ENCODE peak calls at places on chromosome 13, in four cellular contexts. P is K562, U is HCT116, T is SK-N-SH. E is an unnamed sample.

GRCh38 chr13:113448885-113449692 is 4.2 kb downstream of the ADPRHL1 start:
- DNase-seq in P (peak), U (peak), T (no peak), E (peak)

GRCh38 chr13:63208811-63209210 is 1793.2 kb upstream of the PCDH20 start:
- DNase-seq in P (no peak), T (no peak), U (no peak), E (no peak)

GRCh38 chr13:52644108-52644507 is 1.9 kb downstream of the HNRNPA1L2 start:
- DNase-seq in P (no peak), T (no peak), U (no peak), E (no peak)

GRCh38 chr13:110887242-110887954 is 27.5 kb downstream of the ANKRD10 start:
- DNase-seq in T (no peak), U (no peak), P (no peak), E (no peak)

GRCh38 chr13:110062777-110063442 is 244.0 kb downstream of the COL4A1 start:
- DNase-seq in U (no peak), T (no peak), P (no peak), E (no peak)

GRCh38 chr13:105069106-105069505 is 1466.4 kb downstream of the EFNB2 start:
- DNase-seq in T (no peak), U (no peak), P (no peak), E (no peak)

GRCh38 chr13:24512208-24513068 is at the start of gene PARP4:
- DNase-seq in U (peak), P (peak), T (peak), E (peak)

GRCh38 chr13:52599853-52600603 is 42.2 kb upstream of the HNRNPA1L2 start:
- DNase-seq in P (no peak), U (no peak), T (peak), E (no peak)

GRCh38 chr13:113924184-113924583 is 49.7 kb downstream of the C13orf46 start:
- DNase-seq in U (no peak), T (no peak), P (no peak), E (no peak)

GRCh38 chr13:39910833-39911232 is 255.4 kb downstream of the COG6 start:
- DNase-seq in T (no peak), U (no peak), P (no peak), E (no peak)

GRCh38 chr13:42119875-42120274 is 71.4 kb downstream of the DGKH start:
- DNase-seq in U (no peak), P (no peak), T (no peak), E (no peak)

GRCh38 chr13:75432811-75433244 is 49.1 kb downstream of the TBC1D4 start:
- DNase-seq in P (no peak), T (no peak), U (no peak), E (no peak)

GRCh38 chr13:34179481-34179880 is 361.5 kb downstream of the RFC3 start:
- DNase-seq in P (no peak), U (no peak), T (no peak), E (no peak)

GRCh38 chr13:98083507-98083906 is 59.4 kb upstream of the FARP1 start:
- DNase-seq in T (no peak), U (no peak), P (no peak), E (no peak)

GRCh38 chr13:111228262-111229144 is 91.9 kb upstream of the TEX29 start:
- DNase-seq in U (no peak), P (no peak), T (no peak), E (no peak)

GRCh38 chr13:28576037-28576436 is 81.1 kb upstream of the FLT1 start:
- DNase-seq in U (no peak), P (no peak), T (no peak), E (no peak)

GRCh38 chr13:112733112-112733511 is 43.3 kb downstream of the ATP11A start:
- DNase-seq in U (no peak), T (peak), P (no peak), E (no peak)

GRCh38 chr13:113166266-113166665 is 7.8 kb downstream of the PROZ start:
- DNase-seq in U (no peak), T (no peak), P (no peak), E (no peak)

GRCh38 chr13:114090476-114090875 is 41.9 kb downstream of the RASA3 start:
- DNase-seq in P (no peak), U (no peak), T (no peak), E (no peak)

GRCh38 chr13:46961719-46962118 is 64.9 kb upstream of the HTR2A start:
- DNase-seq in P (no peak), T (no peak), U (no peak), E (no peak)

GRCh38 chr13:46962286-46962941 is 65.6 kb upstream of the HTR2A start:
- DNase-seq in P (no peak), U (no peak), T (no peak), E (no peak)

GRCh38 chr13:46963874-46964273 is 67.0 kb upstream of the HTR2A start:
- DNase-seq in T (no peak), P (no peak), U (no peak), E (no peak)

GRCh38 chr13:46968450-46968849 is 71.6 kb upstream of the HTR2A start:
- DNase-seq in T (no peak), U (no peak), P (no peak), E (no peak)

GRCh38 chr13:46964789-46965527 is 68.1 kb upstream of the HTR2A start:
- DNase-seq in P (no peak), T (no peak), U (no peak), E (no peak)
- TF ChIP-seq ELF1 in P (no peak), T (no peak), U (no peak), E (no peak)

GRCh38 chr13:36551445-36551844 is 119.2 kb downstream of the CCNA1 start:
- DNase-seq in T (no peak), P (no peak), U (no peak), E (no peak)

GRCh38 chr13:36552334-36552733 is 120.0 kb downstream of the CCNA1 start:
- DNase-seq in U (no peak), P (no peak), T (no peak), E (no peak)

GRCh38 chr13:36549126-36549702 is 116.9 kb downstream of the CCNA1 start:
- DNase-seq in U (no peak), P (no peak), T (no peak), E (no peak)

GRCh38 chr13:36548129-36548528 is 115.8 kb downstream of the CCNA1 start:
- DNase-seq in P (no peak), U (no peak), T (no peak), E (no peak)

GRCh38 chr13:36549771-36550170 is 117.5 kb downstream of the CCNA1 start:
- DNase-seq in P (no peak), U (no peak), T (peak), E (no peak)
- TF ChIP-seq ELF1 in P (no peak), U (no peak), T (no peak), E (no peak)

DNA sequence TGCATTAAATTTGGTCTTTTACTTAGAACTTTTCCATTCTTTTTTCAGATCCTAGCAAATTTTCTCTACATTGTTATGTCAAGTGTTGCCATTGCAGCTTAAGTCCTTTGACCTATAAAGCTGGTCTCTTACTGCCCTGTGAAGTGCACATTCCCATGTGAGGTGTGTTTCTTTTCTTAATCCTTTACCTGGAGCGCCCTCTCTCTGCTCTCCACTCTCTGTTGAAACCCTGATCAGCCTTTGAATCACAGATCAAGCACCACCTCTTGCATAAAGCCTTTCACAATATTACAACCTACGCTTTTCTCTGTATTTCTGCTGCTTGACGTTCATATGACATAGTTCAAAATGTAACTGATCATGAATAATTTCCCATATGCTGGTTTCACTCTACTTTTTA is 84.8 kb downstream of the PCDH17 start:
- DNase-seq in T (no peak), U (no peak), P (no peak), E (peak)
- TF ChIP-seq ELF1 in T (no peak), U (no peak), P (no peak), E (no peak)

GRCh38 chr13:88526186-88526852 is 855.1 kb downstream of the SLITRK5 start:
- DNase-seq in T (no peak), P (no peak), U (no peak), E (no peak)
- TF ChIP-seq ELF1 in T (no peak), P (no peak), U (no peak), E (no peak)

DNA sequence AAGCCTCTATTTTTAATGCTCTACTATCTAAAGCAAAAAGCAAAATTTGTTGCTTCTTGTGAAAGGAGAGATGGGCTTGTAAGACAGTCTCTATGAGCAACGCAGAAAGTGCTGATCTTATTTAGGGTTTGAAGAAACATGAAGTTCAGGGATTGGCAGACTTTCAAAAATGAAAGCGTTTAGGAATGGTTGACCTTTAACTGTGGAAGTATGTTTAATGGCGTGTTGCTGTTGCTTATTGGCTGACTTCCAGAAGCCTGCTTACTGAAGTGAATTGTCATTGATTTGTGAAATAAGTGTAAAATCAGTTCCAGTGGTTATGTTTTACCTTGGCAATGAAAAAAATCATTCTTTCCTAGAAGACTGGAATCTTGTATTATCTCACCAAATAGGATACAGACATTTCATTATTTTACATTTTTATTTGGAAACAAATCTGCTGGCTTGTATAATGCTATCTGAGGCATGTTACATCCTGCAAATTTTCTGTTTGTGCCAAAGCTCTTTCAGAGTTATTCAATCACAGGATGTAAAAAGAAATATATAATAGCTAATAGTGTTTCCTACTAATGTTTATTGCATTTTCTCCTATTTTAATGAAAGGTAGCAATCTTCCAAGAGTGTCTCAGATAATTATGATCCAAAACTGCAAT is 221.3 kb upstream of the SLITRK6 start:
- DNase-seq in P (no peak), U (no peak), T (peak), E (no peak)
- TF ChIP-seq ELF1 in P (no peak), U (no peak), T (no peak), E (no peak)

GRCh38 chr13:50079278-50080157 is 64.3 kb downstream of the KCNRG start:
- DNase-seq in T (no peak), P (no peak), U (no peak), E (no peak)

GRCh38 chr13:50081899-50082425 is 66.7 kb downstream of the KCNRG start:
- DNase-seq in P (peak), T (peak), U (peak), E (peak)

GRCh38 chr13:50081106-50081898 is 66.1 kb downstream of the KCNRG start:
- DNase-seq in P (peak), U (no peak), T (peak), E (no peak)

GRCh38 chr13:50080158-50080855 is 65.1 kb downstream of the KCNRG start:
- DNase-seq in P (peak), T (peak), U (no peak), E (peak)

GRCh38 chr13:50080856-50081105 is 65.5 kb downstream of the KCNRG start:
- DNase-seq in T (no peak), U (no peak), P (no peak), E (no peak)
- TF ChIP-seq ELF1 in T (no peak), U (no peak), P (no peak), E (no peak)

E was measured in HepG2.